ENCODE peak calls at places on chromosomes 1 and 21, in six cellular contexts. S is NCI-H345; P is memory B cell; D is activated naive CD4-positive, alpha-beta T cell; Z is cerebellum; O is kidney. K is an unnamed sample.

GRCh38 chr1:22420456-22421053 is 31.1 kb upstream of the ZBTB40 start:
- DNase-seq in S (peak; percentile 85), P (peak; percentile 25), D (no peak), Z (peak; percentile 66), O (peak; percentile 88), K (peak; percentile 93)

GRCh38 chr1:204513117-204513716 is 3.0 kb upstream of the MDM4 start:
- DNase-seq in S (no peak), P (peak; percentile 50), D (no peak), Z (no peak), O (no peak), K (no peak)

GRCh38 chr1:39130297-39130696 is 74.2 kb upstream of the MACF1 start:
- DNase-seq in S (no peak), P (no peak), D (no peak), Z (no peak), O (no peak), K (peak; percentile 72)

GRCh38 chr1:23422313-23422877 is 2.2 kb downstream of the TCEA3 start:
- DNase-seq in S (no peak), P (no peak), D (peak; percentile 32), Z (no peak), O (peak; percentile 89), K (peak; percentile 89)

GRCh38 chr1:218886472-218886871 is 287.2 kb upstream of the LYPLAL1 start:
- DNase-seq in S (no peak), P (no peak), D (no peak), Z (no peak), O (no peak), K (peak; percentile 19)

GRCh38 chr1:31669786-31670582 is 25.3 kb upstream of the PEF1 start:
- DNase-seq in S (peak; percentile 79), P (no peak), D (no peak), Z (peak; percentile 84), O (peak; percentile 92), K (no peak)

GRCh38 chr1:83976920-83977319 is 22.0 kb downstream of the TTLL7 start:
- DNase-seq in S (no peak), P (no peak), D (no peak), Z (no peak), O (no peak), K (no peak)

GRCh38 chr21:31397515-31397926 is 53.5 kb upstream of the TIAM1 start:
- DNase-seq in S (no peak), P (no peak), D (no peak), Z (peak; percentile 62), O (no peak), K (no peak)

GRCh38 chr1:151915066-151915686 is 5.9 kb upstream of the THEM4 start:
- DNase-seq in S (no peak), P (no peak), D (no peak), Z (no peak), O (no peak), K (no peak)

GRCh38 chr1:194069831-194070218 is 883.4 kb upstream of the B3GALT2 start:
- DNase-seq in S (no peak), P (no peak), D (no peak), Z (no peak), O (no peak), K (no peak)

GRCh38 chr1:227947425-227947677 is 381 bp downstream of the WNT9A start:
- DNase-seq in S (peak; percentile 51), P (no peak), D (no peak), Z (no peak), O (no peak), K (peak; percentile 60)

GRCh38 chr1:216705686-216706085 is 17.5 kb downstream of the ESRRG start:
- DNase-seq in S (peak; percentile 93), P (no peak), D (no peak), Z (peak; percentile 82), O (no peak), K (no peak)

GRCh38 chr1:39391741-39392679 is 99.4 kb upstream of the BMP8A start:
- DNase-seq in S (no peak), P (no peak), D (no peak), Z (peak; percentile 48), O (no peak), K (peak; percentile 84)

GRCh38 chr1:169527461-169528213 is 41.9 kb upstream of the SLC19A2 start:
- DNase-seq in S (no peak), P (no peak), D (no peak), Z (no peak), O (no peak), K (peak; percentile 25)

GRCh38 chr21:41559658-41560599 is 52.0 kb upstream of the TMPRSS2 start:
- DNase-seq in S (no peak), P (no peak), D (no peak), Z (no peak), O (no peak), K (peak; percentile 72)

GRCh38 chr1:57471995-57472394 is 48.1 kb upstream of the DAB1 start:
- DNase-seq in S (no peak), P (no peak), D (no peak), Z (no peak), O (no peak), K (no peak)

GRCh38 chr1:113021430-113022085 is 51.4 kb upstream of the LRIG2 start:
- DNase-seq in S (peak; percentile 10), P (no peak), D (no peak), Z (no peak), O (no peak), K (peak; percentile 30)

GRCh38 chr1:22932803-22933470 is 39.7 kb downstream of the LACTBL1 start:
- DNase-seq in S (no peak), P (no peak), D (no peak), Z (no peak), O (no peak), K (peak; percentile 2)

GRCh38 chr1:3454811-3455618 is 550 bp downstream of the ARHGEF16 start:
- DNase-seq in S (peak; percentile 64), P (no peak), D (no peak), Z (no peak), O (peak; percentile 87), K (no peak)

GRCh38 chr1:156106624-156107488 is 7.7 kb upstream of the LMNA start:
- DNase-seq in S (no peak), P (peak; percentile 71), D (no peak), Z (no peak), O (no peak), K (no peak)

GRCh38 chr1:156533568-156534220 is 33.1 kb upstream of the MEF2D start:
- DNase-seq in S (no peak), P (no peak), D (no peak), Z (no peak), O (no peak), K (no peak)

GRCh38 chr1:7956218-7957032 is 5.1 kb upstream of the PARK7 start:
- DNase-seq in S (no peak), P (no peak), D (no peak), Z (no peak), O (no peak), K (peak; percentile 34)

GRCh38 chr21:41715649-41716321 is 51.1 kb downstream of the RIPK4 start:
- DNase-seq in S (no peak), P (no peak), D (no peak), Z (no peak), O (no peak), K (no peak)

GRCh38 chr1:65422241-65423203 is 2.1 kb downstream of the LEPR start:
- DNase-seq in S (no peak), P (no peak), D (no peak), Z (peak; percentile 24), O (peak; percentile 46), K (no peak)

GRCh38 chr1:31663622-31664452 is 19.2 kb upstream of the PEF1 start:
- DNase-seq in S (peak; percentile 36), P (peak; percentile 80), D (peak; percentile 44), Z (peak; percentile 52), O (no peak), K (peak; percentile 86)

GRCh38 chr1:86430376-86430775 is 6.4 kb downstream of the CLCA2 start:
- DNase-seq in S (no peak), P (no peak), D (no peak), Z (no peak), O (no peak), K (no peak)

GRCh38 chr1:219220945-219221344 is 47.3 kb downstream of the LYPLAL1 start:
- DNase-seq in S (no peak), P (no peak), D (no peak), Z (no peak), O (no peak), K (no peak)

GRCh38 chr1:1619917-1620361 is 4.6 kb downstream of the MIB2 start:
- DNase-seq in S (no peak), P (no peak), D (no peak), Z (no peak), O (peak; percentile 69), K (no peak)

GRCh38 chr1:204947338-204947737 is 76.7 kb downstream of the NFASC start:
- DNase-seq in S (no peak), P (no peak), D (no peak), Z (no peak), O (no peak), K (no peak)

GRCh38 chr1:150809651-150810050 is 1.6 kb upstream of the CTSK start:
- DNase-seq in S (no peak), P (no peak), D (no peak), Z (no peak), O (no peak), K (peak; percentile 89)

GRCh38 chr1:166844791-166845190 is 5.5 kb downstream of the POGK start:
- DNase-seq in S (no peak), P (no peak), D (no peak), Z (no peak), O (no peak), K (no peak)

GRCh38 chr1:166905930-166906329 is 29.9 kb upstream of the TADA1 start:
- DNase-seq in S (no peak), P (no peak), D (no peak), Z (no peak), O (no peak), K (peak; percentile 23)

GRCh38 chr1:111275079-111275478 is 15.6 kb upstream of the CHIA start:
- DNase-seq in S (no peak), P (no peak), D (no peak), Z (no peak), O (no peak), K (peak; percentile 81)

GRCh38 chr1:41608242-41608641 is 123.8 kb upstream of the EDN2 start:
- DNase-seq in S (no peak), P (no peak), D (no peak), Z (no peak), O (no peak), K (peak; percentile 42)

GRCh38 chr1:28510350-28511223 is 4.7 kb downstream of the RCC1 start:
- DNase-seq in S (no peak), P (no peak), D (no peak), Z (no peak), O (no peak), K (no peak)

GRCh38 chr1:155537193-155537592 is 25.4 kb downstream of the ASH1L start:
- DNase-seq in S (no peak), P (no peak), D (no peak), Z (no peak), O (no peak), K (no peak)

GRCh38 chr1:87104945-87105344 is 190.5 kb downstream of the HS2ST1 start:
- DNase-seq in S (no peak), P (no peak), D (no peak), Z (no peak), O (no peak), K (no peak)

GRCh38 chr1:117113199-117113598 is 8.3 kb downstream of the TRIM45 start:
- DNase-seq in S (no peak), P (no peak), D (no peak), Z (no peak), O (no peak), K (no peak)

GRCh38 chr1:17059391-17060128 is 5.7 kb upstream of the SDHB start:
- DNase-seq in S (peak; percentile 60), P (peak; percentile 59), D (no peak), Z (peak; percentile 85), O (peak; percentile 82), K (peak; percentile 87)

GRCh38 chr1:165696625-165697100 is 1.7 kb downstream of the ALDH9A1 start:
- DNase-seq in S (no peak), P (no peak), D (no peak), Z (no peak), O (no peak), K (peak; percentile 72)